ENCODE peak calls at places on chromosomes 13 and 19, in eight cellular contexts. One of them, this sample, is unnamed.

GRCh38 chr19:9528757-9529336 is 9.6 kb downstream of the ZNF426 start:
- DNase-seq in CD4-positive, alpha-beta T cell: no peak
- DNase-seq in NCI-H774: no peak
- DNase-seq in NCI-H1092: no peak
- DNase-seq in ascending aorta: no peak
- DNase-seq in fibroblast of the conjunctiva: no peak
- DNase-seq in COR-L47: no peak
- DNase-seq in ovary: no peak
- DNase-seq in this sample: no peak

GRCh38 chr19:35254341-35255297 is 5.8 kb downstream of the LSR start:
- DNase-seq in NCI-H1092: no peak
- DNase-seq in NCI-H774: no peak
- DNase-seq in COR-L47: no peak
- DNase-seq in ascending aorta: no peak
- DNase-seq in CD4-positive, alpha-beta T cell: no peak
- DNase-seq in ovary: no peak
- DNase-seq in fibroblast of the conjunctiva: no peak
- DNase-seq in this sample: no peak

GRCh38 chr13:110774490-110774889 is 61.0 kb downstream of the ING1 start:
- DNase-seq in ascending aorta: no peak
- DNase-seq in ovary: no peak
- DNase-seq in COR-L47: no peak
- DNase-seq in CD4-positive, alpha-beta T cell: no peak
- DNase-seq in fibroblast of the conjunctiva: no peak
- DNase-seq in NCI-H1092: no peak
- DNase-seq in NCI-H774: no peak
- DNase-seq in this sample: no peak

GRCh38 chr19:2051771-2052704 is 994 bp upstream of the MKNK2 start:
- DNase-seq in ascending aorta: no peak
- DNase-seq in COR-L47: no peak
- DNase-seq in NCI-H774: no peak
- DNase-seq in ovary: peak; percentile 89
- DNase-seq in NCI-H1092: no peak
- DNase-seq in CD4-positive, alpha-beta T cell: peak; percentile 45
- DNase-seq in fibroblast of the conjunctiva: no peak
- DNase-seq in this sample: no peak

GRCh38 chr19:3366104-3366760 is at the start of gene NFIC:
- DNase-seq in ascending aorta: peak; percentile 87
- DNase-seq in COR-L47: peak; percentile 50
- DNase-seq in NCI-H774: peak; percentile 31
- DNase-seq in CD4-positive, alpha-beta T cell: peak; percentile 36
- DNase-seq in NCI-H1092: no peak
- DNase-seq in ovary: peak; percentile 90
- DNase-seq in fibroblast of the conjunctiva: peak; percentile 82
- DNase-seq in this sample: no peak

GRCh38 chr13:101211261-101211660 is 205.0 kb downstream of the NALCN start:
- DNase-seq in fibroblast of the conjunctiva: peak; percentile 22
- DNase-seq in ovary: no peak
- DNase-seq in CD4-positive, alpha-beta T cell: no peak
- DNase-seq in ascending aorta: no peak
- DNase-seq in NCI-H774: no peak
- DNase-seq in COR-L47: no peak
- DNase-seq in NCI-H1092: no peak
- DNase-seq in this sample: no peak

GRCh38 chr19:1090731-1091543 is 4.2 kb downstream of the POLR2E start:
- DNase-seq in NCI-H1092: no peak
- DNase-seq in ascending aorta: no peak
- DNase-seq in ovary: no peak
- DNase-seq in NCI-H774: no peak
- DNase-seq in COR-L47: no peak
- DNase-seq in fibroblast of the conjunctiva: no peak
- DNase-seq in CD4-positive, alpha-beta T cell: no peak
- DNase-seq in this sample: no peak

GRCh38 chr13:103033999-103034398 is 32.2 kb downstream of the SLC10A2 start:
- DNase-seq in ascending aorta: no peak
- DNase-seq in fibroblast of the conjunctiva: no peak
- DNase-seq in NCI-H1092: no peak
- DNase-seq in ovary: no peak
- DNase-seq in NCI-H774: no peak
- DNase-seq in CD4-positive, alpha-beta T cell: no peak
- DNase-seq in COR-L47: no peak
- DNase-seq in this sample: no peak

GRCh38 chr13:110923086-110923485 is 8.2 kb upstream of the ANKRD10 start:
- DNase-seq in fibroblast of the conjunctiva: no peak
- DNase-seq in NCI-H774: no peak
- DNase-seq in ascending aorta: no peak
- DNase-seq in ovary: no peak
- DNase-seq in NCI-H1092: no peak
- DNase-seq in CD4-positive, alpha-beta T cell: no peak
- DNase-seq in COR-L47: no peak
- DNase-seq in this sample: no peak

GRCh38 chr19:4371209-4371897 is 28.0 kb downstream of the MPND start:
- DNase-seq in COR-L47: no peak
- DNase-seq in CD4-positive, alpha-beta T cell: no peak
- DNase-seq in ascending aorta: no peak
- DNase-seq in NCI-H774: no peak
- DNase-seq in ovary: no peak
- DNase-seq in NCI-H1092: no peak
- DNase-seq in fibroblast of the conjunctiva: peak; percentile 36
- DNase-seq in this sample: no peak

GRCh38 chr19:48695743-48696352 is at the start of gene FUT2:
- DNase-seq in NCI-H774: peak; percentile 70
- DNase-seq in COR-L47: peak; percentile 57
- DNase-seq in CD4-positive, alpha-beta T cell: no peak
- DNase-seq in fibroblast of the conjunctiva: no peak
- DNase-seq in ascending aorta: no peak
- DNase-seq in ovary: no peak
- DNase-seq in NCI-H1092: no peak
- DNase-seq in this sample: no peak

GRCh38 chr19:5038631-5039271 is 69.8 kb downstream of the KDM4B start:
- DNase-seq in CD4-positive, alpha-beta T cell: no peak
- DNase-seq in fibroblast of the conjunctiva: no peak
- DNase-seq in COR-L47: peak; percentile 26
- DNase-seq in NCI-H774: no peak
- DNase-seq in ascending aorta: no peak
- DNase-seq in NCI-H1092: no peak
- DNase-seq in ovary: no peak
- DNase-seq in this sample: no peak

GRCh38 chr19:38665950-38666661 is 18.7 kb downstream of the ACTN4 start:
- DNase-seq in ovary: no peak
- DNase-seq in ascending aorta: peak; percentile 95
- DNase-seq in CD4-positive, alpha-beta T cell: no peak
- DNase-seq in COR-L47: no peak
- DNase-seq in NCI-H1092: no peak
- DNase-seq in fibroblast of the conjunctiva: no peak
- DNase-seq in NCI-H774: no peak
- DNase-seq in this sample: no peak

GRCh38 chr13:111912453-111912866 is 154.5 kb upstream of the SOX1 start:
- DNase-seq in COR-L47: no peak
- DNase-seq in NCI-H774: no peak
- DNase-seq in CD4-positive, alpha-beta T cell: no peak
- DNase-seq in ascending aorta: peak; percentile 44
- DNase-seq in ovary: no peak
- DNase-seq in fibroblast of the conjunctiva: no peak
- DNase-seq in NCI-H1092: no peak
- DNase-seq in this sample: no peak

GRCh38 chr19:43798546-43799409 is 3.5 kb downstream of the LYPD5 start:
- DNase-seq in ovary: no peak
- DNase-seq in ascending aorta: no peak
- DNase-seq in COR-L47: peak; percentile 86
- DNase-seq in NCI-H1092: no peak
- DNase-seq in CD4-positive, alpha-beta T cell: peak; percentile 64
- DNase-seq in fibroblast of the conjunctiva: no peak
- DNase-seq in NCI-H774: peak; percentile 82
- DNase-seq in this sample: no peak

GRCh38 chr13:37878496-37878895 is 8.9 kb upstream of the TRPC4 start:
- DNase-seq in CD4-positive, alpha-beta T cell: no peak
- DNase-seq in ovary: no peak
- DNase-seq in NCI-H774: no peak
- DNase-seq in COR-L47: no peak
- DNase-seq in ascending aorta: no peak
- DNase-seq in NCI-H1092: no peak
- DNase-seq in fibroblast of the conjunctiva: no peak
- DNase-seq in this sample: no peak

GRCh38 chr13:108980237-108980636 is 350.8 kb downstream of the MYO16 start:
- DNase-seq in ovary: no peak
- DNase-seq in ascending aorta: no peak
- DNase-seq in NCI-H1092: peak; percentile 91
- DNase-seq in fibroblast of the conjunctiva: no peak
- DNase-seq in COR-L47: no peak
- DNase-seq in CD4-positive, alpha-beta T cell: no peak
- DNase-seq in NCI-H774: peak; percentile 78
- DNase-seq in this sample: peak; percentile 33

GRCh38 chr13:27339299-27339698 is 68.7 kb downstream of the RASL11A start:
- DNase-seq in ovary: no peak
- DNase-seq in COR-L47: no peak
- DNase-seq in CD4-positive, alpha-beta T cell: peak; percentile 39
- DNase-seq in NCI-H1092: no peak
- DNase-seq in NCI-H774: no peak
- DNase-seq in fibroblast of the conjunctiva: peak; percentile 40
- DNase-seq in ascending aorta: no peak
- DNase-seq in this sample: peak; percentile 17

GRCh38 chr19:6779204-6779603 is 6.7 kb downstream of the VAV1 start:
- DNase-seq in ovary: no peak
- DNase-seq in NCI-H774: no peak
- DNase-seq in ascending aorta: no peak
- DNase-seq in fibroblast of the conjunctiva: no peak
- DNase-seq in COR-L47: no peak
- DNase-seq in NCI-H1092: no peak
- DNase-seq in CD4-positive, alpha-beta T cell: no peak
- DNase-seq in this sample: no peak

GRCh38 chr19:1855828-1856255 is 7.5 kb downstream of the KLF16 start:
- DNase-seq in NCI-H1092: no peak
- DNase-seq in ovary: no peak
- DNase-seq in fibroblast of the conjunctiva: no peak
- DNase-seq in NCI-H774: no peak
- DNase-seq in ascending aorta: no peak
- DNase-seq in CD4-positive, alpha-beta T cell: no peak
- DNase-seq in COR-L47: no peak
- DNase-seq in this sample: no peak

GRCh38 chr19:8460516-8461298 is 15.9 kb downstream of the HNRNPM start:
- DNase-seq in NCI-H1092: no peak
- DNase-seq in CD4-positive, alpha-beta T cell: no peak
- DNase-seq in COR-L47: no peak
- DNase-seq in NCI-H774: no peak
- DNase-seq in fibroblast of the conjunctiva: no peak
- DNase-seq in ovary: no peak
- DNase-seq in ascending aorta: no peak
- DNase-seq in this sample: no peak

GRCh38 chr13:90258129-90258528 is 1089.4 kb upstream of the MIR17HG start:
- DNase-seq in fibroblast of the conjunctiva: no peak
- DNase-seq in CD4-positive, alpha-beta T cell: no peak
- DNase-seq in ovary: no peak
- DNase-seq in NCI-H774: no peak
- DNase-seq in COR-L47: no peak
- DNase-seq in NCI-H1092: no peak
- DNase-seq in ascending aorta: no peak
- DNase-seq in this sample: no peak

GRCh38 chr13:75050419-75051066 is 431.4 kb downstream of the TBC1D4 start:
- DNase-seq in fibroblast of the conjunctiva: peak; percentile 26
- DNase-seq in NCI-H1092: no peak
- DNase-seq in NCI-H774: no peak
- DNase-seq in CD4-positive, alpha-beta T cell: no peak
- DNase-seq in ascending aorta: no peak
- DNase-seq in ovary: no peak
- DNase-seq in COR-L47: no peak
- DNase-seq in this sample: no peak